ENCODE peak calls at places on chromosome 19, in nine cellular contexts. S is adrenal gland, O is lower lobe of right lung, Q is cardiac fibroblast, N is AG04450, A is left ventricle myocardium inferior, H is retinal pigment epithelial cell, E is astrocyte of the spinal cord, M is AG09309. K is an unnamed sample.

GRCh38 chr19:10961763-10962536 is 1.1 kb downstream of the SMARCA4 start:
- DNase-seq in Q (peak), A (no peak), E (peak), N (no peak), S (no peak), H (no peak), O (no peak), M (no peak), K (no peak)

GRCh38 chr19:17796838-17797168 is 1.9 kb downstream of the B3GNT3 start:
- DNase-seq in Q (no peak), E (no peak), S (no peak), M (no peak), O (no peak), H (no peak), N (no peak), A (no peak), K (no peak)

GRCh38 chr19:46606019-46606418 is 4.9 kb downstream of the CALM3 start:
- DNase-seq in H (no peak), O (peak), E (no peak), N (no peak), A (no peak), M (no peak), S (no peak), Q (no peak), K (no peak)

GRCh38 chr19:5821521-5822180 is 16.8 kb downstream of the NRTN start:
- DNase-seq in N (no peak), S (no peak), Q (no peak), H (no peak), E (no peak), M (no peak), O (no peak), A (no peak), K (no peak)

GRCh38 chr19:42250666-42251531 is 4.0 kb downstream of the ERF start:
- DNase-seq in S (peak), E (peak), M (no peak), H (no peak), N (no peak), A (peak), O (peak), Q (peak), K (no peak)

GRCh38 chr19:30406220-30406944 is 34.2 kb downstream of the ZNF536 start:
- DNase-seq in Q (no peak), S (peak), M (no peak), O (no peak), E (no peak), H (no peak), N (no peak), A (peak), K (no peak)

GRCh38 chr19:37484406-37485115 is 15.4 kb downstream of the ZNF570 start:
- DNase-seq in A (no peak), M (no peak), S (no peak), N (no peak), Q (peak), E (peak), O (no peak), H (no peak), K (no peak)

GRCh38 chr19:16877581-16877980 is 11.2 kb upstream of the F2RL3 start:
- DNase-seq in M (no peak), O (no peak), Q (no peak), N (no peak), A (no peak), E (no peak), S (no peak), H (no peak), K (no peak)

GRCh38 chr19:4083677-4084546 is 17.2 kb upstream of the ZBTB7A start:
- DNase-seq in Q (no peak), O (peak), E (no peak), A (no peak), M (no peak), S (no peak), N (no peak), H (no peak), K (no peak)

GRCh38 chr19:3732108-3732507 is 23.9 kb downstream of the TJP3 start:
- DNase-seq in S (no peak), N (no peak), A (no peak), O (no peak), Q (no peak), M (no peak), H (no peak), E (no peak), K (no peak)

GRCh38 chr19:18436651-18437478 is 1.1 kb downstream of the ISYNA1 start:
- DNase-seq in A (peak), H (peak), E (peak), M (no peak), O (peak), Q (peak), S (peak), N (no peak), K (no peak)

GRCh38 chr19:45162464-45163143 is 1.8 kb upstream of the NKPD1 start:
- DNase-seq in M (no peak), A (no peak), E (no peak), O (no peak), Q (no peak), N (no peak), H (no peak), S (no peak), K (no peak)

GRCh38 chr19:45160870-45161714 is at the start of gene NKPD1:
- DNase-seq in N (no peak), M (no peak), S (no peak), A (no peak), O (peak), E (no peak), H (no peak), Q (no peak), K (no peak)

GRCh38 chr19:45163156-45163555 is 2.4 kb upstream of the NKPD1 start:
- DNase-seq in N (no peak), A (no peak), O (no peak), S (no peak), E (no peak), M (no peak), H (no peak), Q (no peak), K (no peak)

GRCh38 chr19:45163751-45164150 is 3.0 kb upstream of the NKPD1 start:
- DNase-seq in E (no peak), Q (no peak), A (no peak), N (no peak), M (no peak), O (no peak), H (no peak), S (no peak), K (no peak)

GRCh38 chr19:45161715-45162463 is 1.1 kb upstream of the NKPD1 start:
- DNase-seq in M (no peak), H (no peak), S (no peak), Q (peak), A (no peak), O (no peak), N (no peak), E (peak), K (no peak)
- TF ChIP-seq CTCF in M (peak), H (peak), S (peak), Q (peak), A (peak), O (peak), N (peak), E (peak), K (peak)

DNA sequence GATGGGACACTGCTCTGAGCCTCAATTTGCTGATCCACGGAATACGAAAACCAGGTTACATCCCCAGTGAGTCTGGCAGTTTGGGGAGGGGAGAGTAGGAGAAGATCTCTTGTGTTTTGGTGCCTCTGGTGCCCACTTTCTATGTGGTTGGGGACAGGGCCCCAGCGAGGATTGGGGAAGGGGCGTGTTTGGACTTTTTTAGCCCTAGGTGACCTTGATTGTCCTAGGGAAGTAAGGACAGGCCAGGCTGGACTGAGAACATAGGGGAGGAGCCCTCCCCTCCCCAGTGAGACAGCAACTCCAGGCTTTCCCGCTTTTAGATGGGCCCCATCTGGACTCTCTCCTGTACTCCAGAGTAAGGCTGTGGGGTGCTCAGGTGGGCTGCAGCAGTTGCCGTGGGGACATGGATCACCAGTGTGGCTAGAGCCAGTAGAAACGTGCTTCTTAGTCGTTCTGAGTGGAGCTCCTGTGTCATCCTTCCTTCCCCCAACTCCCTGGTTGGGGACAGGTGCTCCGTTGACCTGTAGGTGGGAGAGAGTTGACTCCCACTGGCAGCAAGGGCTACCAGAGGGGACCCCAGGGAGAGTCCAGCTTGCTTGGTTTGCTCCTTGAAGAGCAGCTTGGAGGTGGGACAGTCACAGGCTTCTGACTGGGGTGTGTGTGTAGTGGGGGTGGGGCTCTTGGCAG is 4.3 kb downstream of the EGLN2 start:
- DNase-seq in S (no peak), E (no peak), N (no peak), A (no peak), H (no peak), Q (no peak), O (no peak), M (no peak), K (no peak)
- H3K4me3 ChIP-seq in S (no peak), E (no peak), N (peak), A (peak), H (no peak), Q (peak), O (peak), M (no peak), K (no peak)

DNA sequence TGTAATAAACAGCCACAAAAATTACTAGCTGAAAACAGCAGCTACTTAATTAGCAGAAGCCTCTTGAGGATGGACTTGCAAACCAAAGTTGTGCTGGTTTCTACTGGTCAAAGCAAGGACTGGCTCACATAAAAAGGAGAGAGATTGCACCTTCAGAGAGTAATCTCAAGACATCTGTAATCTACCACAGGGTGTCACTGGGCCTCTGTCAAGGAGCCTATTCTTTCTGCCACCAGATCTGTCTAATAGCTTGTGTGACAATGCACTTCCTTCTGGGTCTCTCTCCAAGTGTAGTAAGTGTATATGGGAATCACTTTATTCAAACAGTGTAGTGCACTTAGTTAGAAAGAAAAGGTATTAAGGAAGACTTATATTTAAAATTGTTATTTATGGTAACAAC is 24.4 kb upstream of the ZNF561 start:
- DNase-seq in N (no peak), O (no peak), H (no peak), S (no peak), A (no peak), M (no peak), E (no peak), Q (no peak), K (no peak)
- TF ChIP-seq CTCF in N (no peak), O (no peak), H (no peak), S (no peak), A (no peak), M (no peak), E (no peak), Q (no peak), K (no peak)

DNA sequence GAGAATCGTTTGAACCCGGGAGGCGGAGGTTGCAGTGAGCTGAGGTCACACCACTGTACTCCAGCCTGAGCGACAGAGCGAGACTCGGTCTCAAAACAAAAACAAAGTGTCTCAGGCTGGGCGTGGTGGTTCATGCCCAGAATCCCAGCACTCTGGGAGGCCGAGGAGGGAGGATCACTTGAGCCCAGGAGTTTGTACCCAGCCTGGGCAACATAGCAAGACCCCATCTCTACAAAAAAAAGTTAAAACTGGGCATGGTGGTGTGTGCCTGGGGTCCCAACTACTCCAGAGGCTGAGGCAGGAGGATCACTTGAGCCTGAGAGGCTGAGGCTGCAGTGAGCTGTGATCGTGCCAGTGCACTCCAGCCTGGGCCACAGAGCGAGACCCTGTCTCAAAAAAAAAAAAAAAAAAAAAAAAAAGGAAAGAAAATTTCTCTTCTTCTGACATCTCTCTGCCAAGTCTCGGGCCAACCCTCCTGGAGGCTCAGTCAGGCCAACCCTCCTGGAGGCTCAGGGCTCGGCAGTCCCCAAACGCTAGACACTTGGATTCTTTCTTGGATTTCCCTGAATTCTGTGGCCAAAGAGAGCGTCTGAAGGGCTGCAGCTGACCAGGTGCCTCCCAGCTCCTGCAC is 26.3 kb downstream of the ARID3A start:
- DNase-seq in H (no peak), Q (no peak), M (no peak), S (no peak), O (no peak), A (no peak), E (no peak), N (no peak), K (no peak)
- H3K4me3 ChIP-seq in H (no peak), Q (no peak), M (no peak), S (no peak), O (no peak), A (no peak), E (no peak), N (no peak), K (no peak)